ENCODE peak calls at places on chromosome 16, in four cellular contexts. O, W, F and C are unnamed samples.
A peak's percentile ranks its signal among the peaks of the same experiment; 100 is the strongest.

GRCh38 chr16:14338969-14339368 is 267.9 kb downstream of the MRTFB start:
- DNase-seq in O (no peak), W (no peak), F (no peak), C (no peak)

GRCh38 chr16:83494459-83494858 is 313.3 kb upstream of the HSBP1 start:
- DNase-seq in O (no peak), W (no peak), F (no peak), C (no peak)

GRCh38 chr16:20774703-20775362 is 11.0 kb downstream of the ACSM3 start:
- DNase-seq in O (peak; percentile 44), W (peak; percentile 54), F (peak; percentile 9), C (peak; percentile 80)

GRCh38 chr16:81437860-81438259 is 6.7 kb upstream of the CMIP start:
- DNase-seq in O (no peak), W (no peak), F (no peak), C (no peak)

GRCh38 chr16:21097151-21097550 is 53.5 kb downstream of the DNAH3 start:
- DNase-seq in O (no peak), W (no peak), F (no peak), C (no peak)

GRCh38 chr16:24988137-24988535 is 27.0 kb downstream of the ARHGAP17 start:
- DNase-seq in O (no peak), W (no peak), F (no peak), C (no peak)

GRCh38 chr16:3456374-3456773 is 12.9 kb downstream of the NAA60 start:
- DNase-seq in O (no peak), W (no peak), F (no peak), C (no peak)

GRCh38 chr16:716250-716607 is 1.3 kb downstream of the METRN start:
- DNase-seq in O (peak; percentile 86), W (peak; percentile 34), F (no peak), C (no peak)

GRCh38 chr16:83113317-83113716 is 486.5 kb downstream of the CDH13 start:
- DNase-seq in O (peak; percentile 22), W (peak; percentile 16), F (no peak), C (no peak)

GRCh38 chr16:20681821-20682736 is 15.4 kb downstream of the ACSM1 start:
- DNase-seq in O (no peak), W (no peak), F (no peak), C (peak; percentile 67)

GRCh38 chr16:14635394-14636145 is 2.8 kb downstream of the BFAR start:
- DNase-seq in O (no peak), W (no peak), F (no peak), C (no peak)

GRCh38 chr16:54446639-54447038 is 160.1 kb upstream of the IRX3 start:
- DNase-seq in O (no peak), W (no peak), F (no peak), C (no peak)

GRCh38 chr16:77794586-77794985 is 6.2 kb downstream of the VAT1L start:
- DNase-seq in O (no peak), W (no peak), F (no peak), C (no peak)

GRCh38 chr16:56691885-56692284 is 9.6 kb downstream of the MT1X start:
- DNase-seq in O (no peak), W (no peak), F (no peak), C (no peak)

GRCh38 chr16:85870159-85870558 is 28.8 kb upstream of the IRF8 start:
- DNase-seq in O (no peak), W (no peak), F (no peak), C (no peak)

GRCh38 chr16:58226790-58227189 is 28.9 kb upstream of the CSNK2A2 start:
- DNase-seq in O (no peak), W (no peak), F (no peak), C (no peak)

GRCh38 chr16:3825103-3825502 is 55.4 kb downstream of the CREBBP start:
- DNase-seq in O (no peak), W (no peak), F (no peak), C (no peak)

GRCh38 chr16:30567160-30567990 is 4.1 kb downstream of the ZNF688 start:
- DNase-seq in O (no peak), W (no peak), F (no peak), C (no peak)

GRCh38 chr16:50640391-50640790 is 40.7 kb downstream of the SNX20 start:
- DNase-seq in O (no peak), W (no peak), F (no peak), C (no peak)

GRCh38 chr16:53605356-53605755 is 98.3 kb downstream of the RPGRIP1L start:
- DNase-seq in O (no peak), W (no peak), F (no peak), C (no peak)

GRCh38 chr16:76461836-76462235 is 184.6 kb downstream of the CNTNAP4 start:
- DNase-seq in O (no peak), W (no peak), F (no peak), C (no peak)

GRCh38 chr16:48405153-48405552 is 19.9 kb upstream of the SIAH1 start:
- DNase-seq in O (no peak), W (no peak), F (no peak), C (no peak)

GRCh38 chr16:2663553-2664521 is 18.5 kb upstream of the KCTD5 start:
- DNase-seq in O (no peak), W (no peak), F (no peak), C (no peak)

GRCh38 chr16:53369921-53370320 is 64.3 kb upstream of the RBL2 start:
- DNase-seq in O (no peak), W (no peak), F (no peak), C (no peak)

GRCh38 chr16:11340710-11341109 is 4.5 kb upstream of the RMI2 start:
- DNase-seq in O (no peak), W (no peak), F (no peak), C (no peak)

GRCh38 chr16:79505344-79505743 is 95.2 kb downstream of the MAF start:
- DNase-seq in O (no peak), W (no peak), F (no peak), C (no peak)

GRCh38 chr16:82031116-82032084 is 3.7 kb upstream of the HSD17B2 start:
- DNase-seq in O (peak; percentile 50), W (peak; percentile 35), F (no peak), C (peak; percentile 55)

GRCh38 chr16:84115919-84116719 is 623 bp downstream of the MBTPS1 start:
- DNase-seq in O (no peak), W (no peak), F (no peak), C (no peak)

DNA sequence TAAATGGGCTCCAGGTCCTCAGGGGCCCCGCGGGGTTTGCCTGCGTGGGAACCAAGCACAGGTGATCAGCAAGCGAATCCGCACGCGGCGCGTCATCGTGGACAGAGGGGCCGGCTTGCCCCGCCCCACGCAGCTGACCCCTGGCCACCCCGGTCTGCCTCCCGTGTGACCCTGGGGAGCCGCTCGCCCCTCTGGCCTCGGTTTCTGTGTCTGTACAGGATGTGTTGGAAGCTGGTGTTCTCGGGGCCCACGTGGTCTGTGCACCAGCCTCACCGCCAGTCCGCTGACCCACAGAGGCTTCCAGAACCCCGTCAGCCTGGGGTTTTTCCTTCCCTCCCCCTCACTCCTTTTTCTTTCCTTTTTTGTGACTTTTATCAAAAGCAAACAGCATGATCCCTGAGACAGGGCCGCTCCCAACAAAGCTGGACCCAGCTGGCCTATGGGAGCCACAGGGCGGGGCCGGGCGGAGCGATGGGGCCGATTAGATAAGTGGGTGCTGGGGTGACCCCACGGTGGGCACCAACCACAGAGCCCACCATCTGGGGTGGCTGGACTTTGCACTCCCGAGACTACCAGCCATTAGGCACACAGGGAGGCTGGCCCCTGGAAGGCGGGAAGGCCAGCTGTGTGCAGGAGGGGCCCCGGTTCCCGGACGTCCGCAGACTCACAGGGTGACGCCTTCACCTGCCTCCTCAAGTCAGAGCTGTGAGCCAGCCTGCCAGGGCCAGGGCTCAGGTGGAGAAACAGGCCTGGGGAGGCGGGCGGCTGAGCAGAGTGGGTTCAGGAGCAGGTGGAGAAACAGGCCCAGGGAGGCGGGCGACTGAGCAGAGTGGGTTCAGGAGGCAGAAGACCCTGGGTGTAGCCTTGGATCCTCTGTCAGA is 56.0 kb downstream of the ZFPM1 start:
- DNase-seq in O (no peak), W (peak; percentile 74), F (no peak), C (no peak)
- H3K4me3 ChIP-seq in O (no peak overlapping the region), W (no peak overlapping the region), F (no peak overlapping the region), C (no peak overlapping the region)

GRCh38 chr16:17389392-17389791 is 81.4 kb downstream of the XYLT1 start:
- DNase-seq in O (no peak), W (no peak), F (no peak), C (no peak)
- TF ChIP-seq YY1 in O (no peak), W (no peak), F (no peak), C (no peak)

GRCh38 chr16:8848231-8848938 is 20.4 kb downstream of the CARHSP1 start:
- DNase-seq in O (peak; percentile 16), W (no peak), F (no peak), C (no peak)
- H3K4me1 ChIP-seq in O (peaks cover 21% of the 10 kb centered on the region), W (no peaks in the 10 kb centered on the region), F (no peaks in the 10 kb centered on the region), C (peaks cover 21% of the 10 kb centered on the region)

DNA sequence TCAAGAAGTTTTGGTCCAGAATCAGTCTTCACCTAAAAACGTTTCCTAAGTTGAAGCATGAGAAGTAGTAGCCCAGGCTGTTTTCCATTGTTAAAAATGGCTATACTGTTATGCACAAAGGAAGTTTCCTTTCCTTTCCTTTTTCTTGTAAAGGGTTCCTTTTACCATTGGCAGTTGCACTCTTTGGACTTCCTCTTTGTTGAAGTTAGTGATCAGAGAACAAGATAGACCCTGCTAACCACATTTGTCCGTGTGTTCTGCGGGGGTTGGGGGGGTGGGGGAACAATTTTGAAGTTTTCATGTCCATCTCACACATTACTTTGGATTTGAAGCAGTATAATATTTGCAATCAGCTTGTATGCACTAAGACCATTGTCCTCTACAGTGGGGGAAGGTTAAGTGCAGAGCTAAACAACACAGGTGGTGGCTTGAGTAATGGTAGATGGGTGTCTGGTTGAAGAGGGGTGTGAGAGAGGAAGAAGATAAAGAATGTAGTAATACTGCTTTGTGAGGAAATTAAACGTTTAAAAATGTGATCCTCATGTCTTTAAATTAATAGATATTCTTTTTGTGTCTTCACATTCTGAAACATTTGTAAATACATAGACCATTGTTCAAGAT is 1.4 kb downstream of the LPCAT2 start:
- DNase-seq in O (no peak), W (no peak), F (no peak), C (no peak)
- H3K4me3 ChIP-seq in O (peak overlapping the region; percentile 89), W (peak overlapping the region; percentile 64), F (no peak overlapping the region), C (peak overlapping the region; percentile 67)

GRCh38 chr16:70770291-70770967 is 30.5 kb downstream of the VAC14 start:
- DNase-seq in O (no peak), W (no peak), F (no peak), C (no peak)
- TF ChIP-seq YY1 in O (no peak), W (no peak), F (no peak), C (no peak)

GRCh38 chr16:8944113-8944765 is 19.5 kb downstream of the USP7 start:
- DNase-seq in O (no peak), W (no peak), F (peak; percentile 58), C (no peak)
- H3K4me1 ChIP-seq in O (no peaks in the 10 kb centered on the region), W (peaks cover 13% of the 10 kb centered on the region), F (peaks cover 73% of the 10 kb centered on the region), C (peaks cover 10% of the 10 kb centered on the region)

GRCh38 chr16:86951831-86952598 is 365.2 kb downstream of the C16orf95 start:
- DNase-seq in O (no peak), W (no peak), F (no peak), C (no peak)
- H3K4me3 ChIP-seq in O (no peak overlapping the region), W (no peak overlapping the region), F (no peak overlapping the region), C (no peak overlapping the region)